ENCODE peak calls at places on chromosomes 6 and 20, in four cellular contexts. C, I, N and P are unnamed samples.

GRCh38 chr6:47407295-47408281 is 70.0 kb upstream of the CD2AP start:
- DNase-seq in C (no peak), I (no peak), N (no peak), P (peak)

GRCh38 chr20:19966840-19967239 is 50.3 kb upstream of the NAA20 start:
- DNase-seq in C (no peak), I (no peak), N (no peak), P (no peak)

GRCh38 chr6:10521104-10521808 is at the start of gene GCNT2:
- DNase-seq in C (peak), I (no peak), N (no peak), P (peak)

GRCh38 chr6:156977527-156978291 is 200.5 kb downstream of the ARID1B start:
- DNase-seq in C (no peak), I (no peak), N (no peak), P (no peak)

GRCh38 chr20:12414446-12415274 is 497.0 kb downstream of the BTBD3 start:
- DNase-seq in C (no peak), I (no peak), N (no peak), P (no peak)

GRCh38 chr6:116101298-116101718 is 655 bp downstream of the NT5DC1 start:
- DNase-seq in C (no peak), I (no peak), N (peak), P (no peak)

GRCh38 chr6:7175463-7175862 is 67.7 kb downstream of the RREB1 start:
- DNase-seq in C (no peak), I (no peak), N (no peak), P (no peak)

GRCh38 chr20:13105864-13106457 is 97.2 kb downstream of the SPTLC3 start:
- DNase-seq in C (no peak), I (no peak), N (peak), P (peak)

GRCh38 chr20:3932277-3933073 is 43.3 kb downstream of the PANK2 start:
- DNase-seq in C (no peak), I (no peak), N (no peak), P (no peak)

GRCh38 chr6:12294851-12295536 is 4.8 kb downstream of the EDN1 start:
- DNase-seq in C (no peak), I (no peak), N (no peak), P (no peak)

GRCh38 chr6:48511382-48511781 is 400.4 kb upstream of the PTCHD4 start:
- DNase-seq in C (no peak), I (no peak), N (no peak), P (no peak)

GRCh38 chr6:93164781-93165180 is 254.6 kb downstream of the EPHA7 start:
- DNase-seq in C (no peak), I (no peak), N (no peak), P (no peak)

GRCh38 chr6:143164565-143165105 is 103.9 kb downstream of the AIG1 start:
- DNase-seq in C (no peak), I (no peak), N (peak), P (no peak)

GRCh38 chr6:151002562-151002961 is 137.1 kb downstream of the MTHFD1L start:
- DNase-seq in C (no peak), I (no peak), N (no peak), P (no peak)

GRCh38 chr6:46393940-46394337 is 97.3 kb downstream of the RCAN2 start:
- DNase-seq in C (no peak), I (no peak), N (no peak), P (no peak)

GRCh38 chr20:54123587-54124180 is 50.1 kb downstream of the CYP24A1 start:
- DNase-seq in C (peak), I (no peak), N (no peak), P (peak)

GRCh38 chr6:14709066-14709670 is 536.7 kb upstream of the JARID2 start:
- DNase-seq in C (no peak), I (no peak), N (no peak), P (no peak)

GRCh38 chr6:139823808-139824126 is 449.3 kb upstream of the CITED2 start:
- DNase-seq in C (no peak), I (no peak), N (no peak), P (no peak)

GRCh38 chr6:136334465-136334846 is 44.8 kb upstream of the BCLAF1 start:
- DNase-seq in C (no peak), I (no peak), N (no peak), P (no peak)

GRCh38 chr6:15527838-15528617 is 134.8 kb downstream of the DTNBP1 start:
- DNase-seq in C (no peak), I (no peak), N (no peak), P (no peak)

GRCh38 chr6:74851598-74851997 is 354.3 kb downstream of the COL12A1 start:
- DNase-seq in C (no peak), I (no peak), N (no peak), P (no peak)

DNA sequence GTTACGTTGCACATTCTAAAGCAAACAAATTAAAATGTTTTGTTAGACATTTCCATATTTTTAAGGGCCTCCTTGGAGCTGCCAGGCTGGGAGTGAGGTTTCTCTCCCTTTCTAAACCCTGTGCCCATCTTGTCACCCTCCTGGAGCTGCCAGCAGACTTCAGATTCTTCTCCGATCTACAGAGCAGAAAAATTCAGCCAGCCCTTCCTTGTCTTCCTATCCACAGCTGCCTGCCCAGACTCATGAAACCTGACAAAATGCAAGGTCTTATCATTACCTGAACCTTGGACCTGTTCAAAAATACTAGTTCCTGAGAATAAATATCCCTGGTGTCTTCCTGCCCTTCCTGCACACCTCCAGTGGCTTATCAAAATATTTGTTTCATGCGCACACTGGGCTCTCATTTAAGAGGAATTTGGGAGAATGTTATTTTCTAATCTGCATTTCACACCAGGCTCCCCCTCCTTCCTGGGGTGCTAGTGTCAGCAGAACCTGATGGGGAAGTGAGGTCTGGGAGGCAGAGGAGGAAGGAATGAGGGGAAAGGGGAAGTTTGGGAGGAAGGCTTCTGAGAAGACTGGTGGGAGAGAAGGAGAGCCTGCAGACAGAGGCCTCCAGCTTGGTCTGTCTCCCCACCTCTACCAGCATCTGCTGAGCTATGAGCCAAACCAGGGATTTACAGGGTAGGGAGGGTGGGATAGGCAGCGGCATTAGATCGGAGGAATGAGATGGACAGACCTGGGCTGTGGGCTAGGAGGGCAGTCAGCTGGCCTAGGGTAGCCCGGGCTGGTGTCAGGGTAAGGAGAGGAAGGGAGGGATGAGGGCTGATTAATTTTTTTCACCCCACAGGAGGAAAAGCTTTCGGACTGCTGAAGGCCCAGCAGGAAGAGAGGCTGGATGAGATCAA is at the start of gene AIF1:
- DNase-seq in C (no peak), I (no peak), N (peak), P (no peak)
- TF ChIP-seq ESRRA in C (no peak), I (no peak), N (no peak), P (no peak)

DNA sequence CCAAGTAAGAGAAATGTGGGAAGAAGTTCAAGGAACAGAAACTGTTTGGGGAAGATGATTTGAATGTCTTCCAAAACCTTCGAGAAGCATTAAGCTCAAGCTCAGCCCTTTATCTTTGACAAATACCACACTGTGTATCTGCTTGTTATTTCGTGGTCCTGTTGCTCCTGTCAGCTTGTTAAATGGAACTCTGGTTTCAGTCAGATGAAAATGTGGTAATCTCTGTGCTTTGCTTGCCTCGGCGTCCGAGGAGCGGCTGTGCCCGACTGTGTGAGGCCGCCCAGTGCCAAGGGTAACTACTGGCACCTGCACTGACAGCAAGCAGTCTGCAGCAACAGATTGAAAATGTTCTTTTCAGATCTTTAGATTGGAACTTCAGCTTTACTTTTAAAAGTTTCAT is 577.9 kb upstream of the FLRT3 start:
- DNase-seq in C (no peak), I (no peak), N (no peak), P (no peak)
- TF ChIP-seq ESRRA in C (no peak), I (no peak), N (no peak), P (no peak)

DNA sequence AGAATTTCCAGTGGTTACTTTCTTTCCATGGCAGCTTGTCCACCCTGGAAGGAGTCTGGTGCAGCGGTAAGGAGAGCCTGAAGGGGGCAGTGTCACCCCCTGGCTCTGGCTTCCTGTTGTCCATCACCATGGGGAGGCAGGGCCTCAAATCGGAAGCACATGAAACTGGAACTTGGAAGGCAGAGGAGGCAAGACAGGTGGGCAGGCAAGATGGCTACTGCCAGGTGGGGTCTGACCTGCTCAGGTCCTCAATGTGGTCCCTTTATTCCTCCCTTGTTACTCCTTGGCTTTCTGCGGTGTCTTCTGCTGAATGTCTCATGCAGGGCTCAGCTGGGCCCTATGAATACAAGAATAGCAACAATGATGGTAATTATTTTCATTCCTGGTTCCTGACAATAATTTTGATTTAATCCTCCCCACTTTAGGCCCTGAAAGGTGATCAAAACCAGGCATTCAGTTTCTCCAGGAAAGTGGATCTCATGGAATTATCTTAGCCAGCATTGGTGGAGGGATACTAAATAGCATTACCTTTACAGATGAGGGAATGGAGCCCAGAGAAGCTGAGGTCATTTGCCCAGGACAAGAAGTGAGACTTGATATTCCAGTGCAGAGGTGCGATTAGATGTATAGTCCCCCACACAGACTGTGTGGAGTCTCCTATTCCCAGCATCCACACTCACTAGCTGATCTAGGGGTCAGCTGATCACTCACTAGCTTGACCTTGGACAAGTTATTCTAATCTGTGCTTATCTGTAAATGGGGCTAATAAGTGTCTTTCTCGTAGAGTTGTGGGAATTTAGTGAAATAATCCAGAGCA is 17.6 kb upstream of the SNAI1 start:
- DNase-seq in C (peak), I (no peak), N (peak), P (peak)
- TF ChIP-seq ESRRA in C (no peak), I (no peak), N (no peak), P (no peak)

GRCh38 chr6:101477436-101477835 is 83.9 kb downstream of the GRIK2 start:
- DNase-seq in C (no peak), I (no peak), N (no peak), P (no peak)
- TF ChIP-seq ESRRA in C (no peak), I (no peak), N (no peak), P (no peak)

DNA sequence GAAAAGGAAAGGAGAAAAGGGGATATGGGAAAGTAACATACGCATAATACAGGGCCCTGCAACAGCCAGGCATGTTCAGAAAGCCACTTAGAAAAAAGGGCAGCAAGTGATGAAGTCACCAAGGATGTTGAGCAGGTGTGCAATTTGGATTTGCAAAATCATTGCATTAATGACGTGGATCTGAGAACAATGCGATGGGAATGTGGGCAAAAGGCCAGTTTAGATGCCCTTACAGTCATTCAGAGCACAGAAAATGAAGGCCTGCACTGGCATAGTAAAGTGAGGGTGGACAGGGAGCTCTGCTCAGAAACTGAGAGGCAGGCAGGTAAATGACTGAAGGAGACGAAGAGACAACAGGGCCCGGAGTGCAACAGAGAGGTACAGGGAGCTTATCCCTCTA is 123.7 kb upstream of the NHSL1 start:
- DNase-seq in C (no peak), I (no peak), N (no peak), P (no peak)
- TF ChIP-seq ESRRA in C (no peak), I (no peak), N (no peak), P (no peak)

GRCh38 chr6:24719125-24719931 is at the start of gene C6orf62:
- DNase-seq in C (no peak), I (peak), N (peak), P (peak)
- TF ChIP-seq ESRRA in C (no peak), I (peak), N (no peak), P (no peak)

GRCh38 chr6:167698540-167698939 is 128.2 kb upstream of the AFDN start:
- DNase-seq in C (no peak), I (no peak), N (no peak), P (no peak)

GRCh38 chr6:167699141-167700036 is 127.3 kb upstream of the AFDN start:
- DNase-seq in C (no peak), I (peak), N (no peak), P (no peak)

GRCh38 chr6:167701010-167701409 is 125.7 kb upstream of the AFDN start:
- DNase-seq in C (no peak), I (no peak), N (no peak), P (no peak)

GRCh38 chr6:167702241-167702827 is 124.4 kb upstream of the AFDN start:
- DNase-seq in C (no peak), I (no peak), N (no peak), P (no peak)

GRCh38 chr6:167700199-167700598 is 126.5 kb upstream of the AFDN start:
- DNase-seq in C (no peak), I (no peak), N (no peak), P (no peak)
- TF ChIP-seq ESRRA in C (no peak), I (no peak), N (no peak), P (no peak)

DNA sequence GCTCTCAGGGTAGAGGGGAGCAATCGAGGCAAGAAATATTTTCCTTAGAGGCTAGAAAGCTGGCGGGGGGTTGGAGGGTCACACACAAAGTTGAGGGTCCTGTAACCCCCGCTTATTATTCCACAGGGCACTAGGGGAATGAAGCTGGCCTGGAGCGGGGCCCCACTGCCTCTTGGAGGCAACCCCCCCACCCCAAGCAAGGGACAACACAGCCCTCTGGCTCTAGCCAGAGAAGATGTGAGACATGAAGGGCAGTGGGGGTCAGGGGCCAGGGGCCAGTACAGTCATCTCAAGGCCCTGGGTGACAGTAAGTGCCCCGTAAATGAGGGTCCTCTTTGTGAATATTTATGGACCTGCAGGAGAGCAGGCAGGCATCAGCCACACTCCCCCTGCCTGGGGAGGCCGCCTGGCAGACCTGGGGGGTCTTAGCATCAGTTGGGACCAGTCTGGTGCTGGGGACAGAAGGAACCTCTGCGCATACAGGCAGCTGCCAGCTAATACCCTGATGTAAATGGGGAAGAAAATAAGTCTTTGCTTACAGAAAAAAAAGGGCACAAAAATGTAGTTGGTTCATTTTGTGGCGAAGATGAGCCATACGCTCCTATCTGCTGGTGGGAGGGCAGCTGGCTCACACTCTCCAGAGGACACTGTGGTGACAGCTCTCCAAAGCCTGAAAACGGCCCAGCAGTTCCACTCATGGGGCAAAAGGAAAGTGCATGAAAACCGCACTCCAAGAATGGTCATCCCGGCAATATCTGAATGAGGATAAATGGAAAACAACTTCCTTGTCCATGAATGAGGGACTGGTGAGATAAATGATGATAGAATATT is 21.9 kb downstream of the SPATA2 start:
- DNase-seq in C (no peak), I (no peak), N (no peak), P (no peak)
- TF ChIP-seq ESRRA in C (no peak), I (no peak), N (no peak), P (no peak)